ENCODE peak calls at places on chromosomes 1 and 21, in ten cellular contexts. S, G, E, B, U, O, D, X, J and N are unnamed samples.

GRCh38 chr21:45111703-45112102 is 37.3 kb downstream of the ADARB1 start:
- DNase-seq in B (no peak), E (no peak), X (no peak), J (no peak), S (no peak), U (no peak), G (no peak), O (no peak), D (no peak), N (no peak)

GRCh38 chr1:54805981-54806381 is 4.9 kb upstream of the TTC22 start:
- DNase-seq in U (no peak), S (no peak), J (no peak), X (no peak), B (no peak), O (no peak), D (no peak), G (no peak), E (no peak), N (no peak)

GRCh38 chr1:243944429-243945160 is 94.6 kb upstream of the AKT3 start:
- DNase-seq in X (no peak), S (no peak), J (no peak), E (no peak), O (no peak), B (peak; percentile 25), G (peak; percentile 57), D (no peak), U (peak; percentile 26), N (no peak)

GRCh38 chr1:236103059-236103458 is 38.2 kb upstream of the NID1 start:
- DNase-seq in S (no peak), O (no peak), J (no peak), G (no peak), U (no peak), E (no peak), X (no peak), B (no peak), D (no peak), N (no peak)

GRCh38 chr1:113390871-113391642 is 742 bp downstream of the MAGI3 start:
- DNase-seq in O (peak; percentile 60), S (no peak), J (peak; percentile 61), X (peak; percentile 74), D (peak; percentile 49), B (peak; percentile 63), E (peak; percentile 3), G (peak; percentile 41), U (peak; percentile 36), N (no peak)

GRCh38 chr1:202361701-202362100 is 13.2 kb downstream of the PPP1R12B start:
- DNase-seq in G (no peak), D (no peak), S (no peak), X (no peak), J (no peak), E (no peak), O (no peak), U (no peak), B (no peak), N (no peak)

GRCh38 chr1:80769351-80769750 is 1031.4 kb upstream of the ADGRL2 start:
- DNase-seq in D (no peak), U (no peak), X (no peak), J (no peak), O (no peak), G (no peak), B (no peak), S (no peak), E (no peak), N (no peak)

GRCh38 chr1:214332950-214333798 is 52.2 kb downstream of the SMYD2 start:
- DNase-seq in E (peak; percentile 10), G (peak; percentile 68), S (peak; percentile 14), U (peak; percentile 34), J (peak; percentile 57), D (peak; percentile 4), B (peak; percentile 48), O (peak; percentile 48), X (no peak), N (peak; percentile 55)

DNA sequence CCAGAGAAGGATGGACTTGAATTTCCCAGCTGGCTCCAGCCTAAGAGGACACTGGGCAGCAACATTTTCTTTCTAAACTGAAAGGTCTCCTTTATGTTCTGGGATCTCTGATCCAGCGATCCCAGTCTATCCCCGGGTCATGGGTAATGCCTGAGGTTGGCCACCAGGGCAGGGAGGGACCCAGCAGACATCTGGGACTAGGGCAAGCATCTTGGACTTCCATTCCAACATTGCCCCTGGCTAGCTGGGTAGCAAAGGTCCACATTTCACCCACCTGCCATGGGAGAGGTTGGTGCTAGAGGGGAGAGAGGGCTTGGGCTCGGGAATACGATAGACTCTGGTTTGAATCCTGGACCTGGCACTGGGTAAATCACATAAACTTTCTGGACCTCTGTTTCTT is 84.6 kb downstream of the LRRN2 start:
- DNase-seq in U (no peak), D (no peak), E (no peak), O (no peak), B (no peak), G (no peak), J (no peak), X (no peak), S (no peak), N (no peak)
- TF ChIP-seq CTCF in U (peak; percentile 34), D (no peak), E (no peak), O (no peak), B (peak; percentile 26), G (peak; percentile 13), J (no peak), X (no peak), S (no peak), N (no peak)

GRCh38 chr1:155051342-155051776 is 243 bp downstream of the ADAM15 start:
- DNase-seq in U (no peak), B (no peak), E (no peak), G (no peak), J (no peak), S (no peak), X (no peak), D (no peak), O (no peak), N (no peak)

GRCh38 chr1:155050560-155051341 is at the start of gene ADAM15:
- DNase-seq in S (no peak), B (peak; percentile 81), J (peak; percentile 84), U (peak; percentile 85), G (peak; percentile 56), E (peak; percentile 78), X (peak; percentile 92), O (peak; percentile 77), D (peak; percentile 83), N (peak; percentile 73)

GRCh38 chr1:155051777-155052398 is 772 bp downstream of the ADAM15 start:
- DNase-seq in G (peak; percentile 29), U (no peak), D (peak; percentile 43), S (no peak), O (peak; percentile 58), B (no peak), X (peak; percentile 81), J (no peak), E (peak; percentile 67), N (no peak)

GRCh38 chr1:155053531-155054105 is 2.5 kb downstream of the ADAM15 start:
- DNase-seq in D (no peak), J (no peak), U (no peak), S (no peak), G (no peak), O (no peak), E (no peak), B (no peak), X (no peak), N (no peak)

DNA sequence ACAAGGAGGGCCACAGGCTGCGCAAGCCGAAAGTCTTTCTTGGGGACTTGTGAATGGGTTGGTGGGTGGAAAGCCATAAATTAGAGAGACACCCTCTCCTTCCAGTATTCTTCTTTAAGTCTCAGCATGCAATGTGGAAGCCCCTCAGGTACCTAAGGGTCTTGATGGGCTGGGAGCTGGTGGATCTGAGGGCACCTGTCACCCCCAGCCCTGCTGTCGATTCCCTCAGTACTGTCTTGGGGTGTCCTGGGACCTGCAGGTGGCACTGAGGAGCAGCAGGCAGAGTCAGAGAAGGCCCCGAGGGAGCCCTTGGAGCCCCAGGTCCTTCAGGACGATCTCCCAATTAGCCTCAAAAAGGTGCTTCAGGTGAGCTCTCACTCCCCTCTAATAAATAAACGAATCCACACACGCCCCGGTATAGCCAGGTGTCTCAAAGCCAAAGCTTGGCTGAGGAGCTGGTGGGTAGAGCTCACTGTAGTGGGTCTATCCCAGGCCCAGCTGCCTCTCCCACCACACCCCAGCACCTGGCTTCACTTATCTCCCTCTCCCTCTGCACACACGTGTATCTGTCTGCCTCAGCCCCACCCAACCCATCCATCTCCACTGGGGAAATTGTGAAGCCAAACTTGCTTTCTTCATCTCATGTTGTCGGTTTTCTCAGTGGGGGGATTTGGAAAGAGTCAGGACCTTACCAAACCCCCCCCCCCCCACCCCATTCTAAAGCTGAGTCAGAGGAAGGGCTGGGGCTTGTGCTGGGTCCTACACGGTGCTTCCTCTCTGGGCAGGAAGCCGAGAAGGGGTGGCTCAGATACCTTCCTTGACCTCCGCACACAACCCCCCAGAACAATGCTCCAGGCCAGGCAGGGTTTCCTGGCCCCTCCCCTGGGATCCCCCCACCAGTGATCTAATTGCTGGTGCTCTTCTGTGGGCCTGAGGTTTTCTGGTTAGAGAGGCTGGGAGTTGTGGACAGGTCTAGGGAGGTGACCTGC is 1.6 kb downstream of the ADAM15 start:
- DNase-seq in B (no peak), D (peak; percentile 16), G (no peak), O (peak; percentile 37), E (no peak), X (no peak), J (no peak), U (no peak), S (no peak), N (no peak)
- TF ChIP-seq CTCF in B (peak; percentile 9), D (peak; percentile 23), G (peak; percentile 33), O (no peak), E (peak; percentile 26), X (peak; percentile 21), J (no peak), U (no peak), S (peak; percentile 46), N (no peak)

DNA sequence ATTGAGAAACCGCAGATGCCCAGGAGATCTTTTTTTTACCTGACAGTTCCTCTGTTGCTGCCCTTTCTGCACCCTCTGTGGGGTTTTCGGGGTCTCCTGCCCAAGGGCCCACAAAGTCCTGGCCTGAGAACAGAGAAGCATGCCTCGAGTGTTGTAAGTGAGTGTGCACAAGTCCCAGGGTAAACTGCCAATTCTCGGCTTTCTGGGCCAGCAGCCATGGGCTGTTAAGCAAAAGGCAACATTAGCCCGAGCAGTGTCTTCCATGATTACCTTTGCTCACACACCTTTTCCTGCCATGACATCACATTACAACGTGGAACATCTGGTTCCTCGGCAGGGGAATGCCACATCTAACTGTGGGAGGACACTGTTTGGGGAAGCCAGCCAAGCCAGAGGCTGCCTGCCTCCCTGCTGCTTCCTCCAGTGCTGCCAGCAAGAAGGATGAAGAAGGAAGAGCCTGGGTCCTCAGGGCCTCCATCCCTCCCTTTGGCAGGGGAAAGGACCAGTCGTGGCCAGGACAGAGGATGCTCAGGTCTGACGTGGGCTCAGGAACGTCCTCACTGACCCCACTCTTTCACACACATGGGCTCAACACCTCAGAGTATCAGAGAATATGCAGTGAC is 485.9 kb downstream of the OMA1 start:
- DNase-seq in U (no peak), X (no peak), S (no peak), O (no peak), B (no peak), G (no peak), J (no peak), E (no peak), D (no peak), N (no peak)
- TF ChIP-seq CTCF in U (no peak), X (no peak), S (no peak), O (no peak), B (no peak), G (no peak), J (no peak), E (no peak), D (no peak), N (no peak)

GRCh38 chr1:219791766-219792165 is 136.6 kb downstream of the SLC30A10 start:
- DNase-seq in D (no peak), O (no peak), B (no peak), S (no peak), G (no peak), U (no peak), J (no peak), X (no peak), E (no peak), N (no peak)

GRCh38 chr1:219792337-219793021 is 135.9 kb downstream of the SLC30A10 start:
- DNase-seq in X (no peak), E (no peak), B (no peak), D (no peak), O (no peak), J (no peak), U (no peak), G (peak; percentile 53), S (peak; percentile 66), N (no peak)

GRCh38 chr1:219790834-219791615 is 137.3 kb downstream of the SLC30A10 start:
- DNase-seq in U (no peak), B (no peak), J (no peak), E (no peak), D (no peak), S (no peak), X (no peak), G (peak; percentile 29), O (no peak), N (no peak)

GRCh38 chr1:219788091-219788490 is 140.3 kb downstream of the SLC30A10 start:
- DNase-seq in G (no peak), B (no peak), O (no peak), J (no peak), X (no peak), E (no peak), S (no peak), D (no peak), U (no peak), N (no peak)

GRCh38 chr1:219788700-219789099 is 139.7 kb downstream of the SLC30A10 start:
- DNase-seq in E (no peak), J (no peak), B (no peak), S (no peak), O (no peak), D (no peak), G (no peak), X (no peak), U (no peak), N (no peak)
- TF ChIP-seq CTCF in E (no peak), J (no peak), B (no peak), S (no peak), O (no peak), D (no peak), G (no peak), X (no peak), U (no peak), N (no peak)